ENCODE peak calls at places on chromosome 1, in four cellular contexts. O is cerebellar cortex, P is NCI-H2171, Q is T-helper 1 cell. B is an unnamed sample.

GRCh38 chr1:221669441-221669840 is 72.4 kb downstream of the DUSP10 start:
- DNase-seq in O (no peak), P (no peak), Q (no peak), B (no peak)

GRCh38 chr1:220921991-220922390 is 42.7 kb downstream of the HLX start:
- DNase-seq in O (no peak), P (no peak), Q (no peak), B (no peak)

GRCh38 chr1:234607091-234608025 is 2.6 kb downstream of the IRF2BP2 start:
- DNase-seq in O (peak), P (peak), Q (no peak), B (peak)

GRCh38 chr1:59413327-59413720 is 116.4 kb downstream of the FGGY start:
- DNase-seq in O (no peak), P (no peak), Q (no peak), B (no peak)

GRCh38 chr1:111209622-111210021 is 9.2 kb upstream of the DENND2D start:
- DNase-seq in O (no peak), P (no peak), Q (no peak), B (no peak)

GRCh38 chr1:245181123-245181522 is 26.3 kb downstream of the KIF26B start:
- DNase-seq in O (peak), P (no peak), Q (no peak), B (no peak)

GRCh38 chr1:177629526-177629925 is 340.3 kb downstream of the SEC16B start:
- DNase-seq in O (no peak), P (no peak), Q (no peak), B (no peak)

GRCh38 chr1:234608720-234609527 is 1.1 kb downstream of the IRF2BP2 start:
- DNase-seq in O (peak), P (peak), Q (peak), B (peak)

B was measured in naive thymus-derived CD8-positive, alpha-beta T cell.